ENCODE peak calls at places on chromosomes 11 and 22, in seven cellular contexts. B is dorsolateral prefrontal cortex, A is upper lobe of left lung, J is endothelial cell, G is uterus, Y is astrocyte of the spinal cord, W is progenitor cell of endocrine pancreas. S is an unnamed sample.
A peak's percentile ranks its signal among the peaks of the same experiment; 100 is the strongest.

GRCh38 chr11:12200359-12201015 is 90.1 kb downstream of the MICAL2 start:
- DNase-seq in B (no peak), A (no peak), J (no peak), G (peak; percentile 43), Y (peak; percentile 72), W (no peak), S (no peak)

GRCh38 chr11:70745451-70745850 is 347.1 kb downstream of the CTTN start:
- DNase-seq in B (no peak), A (no peak), J (no peak), G (no peak), Y (no peak), W (no peak), S (no peak)

GRCh38 chr11:96267490-96268010 is 75.4 kb downstream of the MAML2 start:
- DNase-seq in B (no peak), A (no peak), J (no peak), G (no peak), Y (no peak), W (no peak), S (no peak)

GRCh38 chr11:69249641-69250502 is 44.1 kb upstream of the MYEOV start:
- DNase-seq in B (no peak), A (peak; percentile 79), J (no peak), G (no peak), Y (peak; percentile 40), W (no peak), S (no peak)

GRCh38 chr11:117799634-117800033 is 2.6 kb upstream of the DSCAML1 start:
- DNase-seq in B (no peak), A (no peak), J (no peak), G (no peak), Y (no peak), W (no peak), S (no peak)

GRCh38 chr11:10192036-10192435 is 102.0 kb downstream of the SBF2 start:
- DNase-seq in B (no peak), A (no peak), J (no peak), G (no peak), Y (no peak), W (no peak), S (no peak)

GRCh38 chr22:48644108-48644507 is 1183.6 kb downstream of the BRD1 start:
- DNase-seq in B (no peak), A (no peak), J (no peak), G (no peak), Y (no peak), W (no peak), S (no peak)

GRCh38 chr22:50264946-50265669 is 3.6 kb upstream of the MAPK12 start:
- DNase-seq in B (no peak), A (peak; percentile 63), J (no peak), G (no peak), Y (no peak), W (no peak), S (no peak)

GRCh38 chr22:19115628-19116027 is 6.6 kb downstream of the DGCR2 start:
- DNase-seq in B (peak; percentile 50), A (no peak), J (no peak), G (no peak), Y (no peak), W (no peak), S (no peak)

GRCh38 chr11:71114124-71114851 is 138.1 kb downstream of the SHANK2 start:
- DNase-seq in B (peak; percentile 54), A (no peak), J (no peak), G (no peak), Y (no peak), W (no peak), S (no peak)

GRCh38 chr11:74689666-74690065 is 41.6 kb downstream of the CHRDL2 start:
- DNase-seq in B (no peak), A (no peak), J (no peak), G (no peak), Y (peak; percentile 70), W (no peak), S (no peak)

GRCh38 chr22:37533995-37534394 is 14.8 kb upstream of the CARD10 start:
- DNase-seq in B (no peak), A (no peak), J (no peak), G (no peak), Y (peak; percentile 83), W (no peak), S (no peak)

GRCh38 chr11:22832315-22833041 is 2.9 kb upstream of the SVIP start:
- DNase-seq in B (no peak), A (no peak), J (no peak), G (no peak), Y (no peak), W (no peak), S (no peak)

GRCh38 chr11:66639066-66639813 is 737 bp downstream of the RBM4 start:
- DNase-seq in B (no peak), A (no peak), J (peak; percentile 20), G (no peak), Y (peak; percentile 49), W (no peak), S (no peak)

GRCh38 chr22:33756508-33756949 is 163.7 kb downstream of the LARGE1 start:
- DNase-seq in B (no peak), A (no peak), J (no peak), G (no peak), Y (no peak), W (no peak), S (no peak)

GRCh38 chr22:47225931-47226633 is 463.6 kb downstream of the TBC1D22A start:
- DNase-seq in B (no peak), A (no peak), J (no peak), G (no peak), Y (no peak), W (peak; percentile 2), S (no peak)

GRCh38 chr22:24728790-24729637 is 45.5 kb downstream of the PIWIL3 start:
- DNase-seq in B (peak; percentile 75), A (no peak), J (peak; percentile 33), G (peak; percentile 52), Y (peak; percentile 54), W (no peak), S (peak; percentile 11)

GRCh38 chr11:43988040-43988793 is 45.8 kb downstream of the C11orf96 start:
- DNase-seq in B (no peak), A (no peak), J (no peak), G (no peak), Y (peak; percentile 48), W (no peak), S (no peak)

GRCh38 chr11:101723371-101723770 is 139.6 kb upstream of the TRPC6 start:
- DNase-seq in B (no peak), A (no peak), J (no peak), G (no peak), Y (no peak), W (no peak), S (no peak)

DNA sequence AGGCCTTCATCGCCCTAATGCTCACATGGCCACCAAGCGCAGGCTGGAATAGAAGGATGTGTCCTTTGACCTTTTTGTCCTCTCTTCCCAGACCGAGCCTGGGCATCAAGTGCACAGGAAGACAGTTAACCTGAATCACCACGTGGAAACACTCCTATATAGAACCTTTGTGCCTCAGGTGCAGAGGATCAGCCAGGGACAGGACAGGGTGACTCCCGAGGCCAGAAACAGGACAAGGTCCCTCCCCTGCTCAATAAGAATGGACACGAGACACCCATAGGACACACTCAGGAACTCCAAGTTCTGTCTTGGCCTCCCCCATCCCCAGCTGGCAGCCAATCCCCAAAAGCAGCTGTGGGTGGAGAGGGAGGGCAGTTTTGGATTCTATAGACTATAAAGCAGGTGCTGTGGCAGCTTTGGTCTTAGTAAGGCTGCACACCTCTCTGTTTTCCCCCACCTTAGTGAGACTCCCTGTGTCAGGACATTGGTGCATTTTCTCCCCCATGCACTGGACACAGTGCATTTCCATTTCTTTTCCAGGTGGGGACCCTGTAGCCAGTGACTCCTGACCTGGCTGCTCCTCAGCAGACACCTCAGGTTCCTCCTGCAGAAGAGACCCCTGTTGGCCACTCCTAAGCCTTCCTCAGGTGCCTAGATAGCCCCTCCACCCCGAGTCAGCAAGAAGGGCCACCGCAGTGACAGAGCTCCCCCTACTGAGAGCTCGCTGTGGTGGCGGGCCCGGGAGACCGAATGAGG is 43.6 kb upstream of the POU2AF1 start:
- DNase-seq in B (peak; percentile 57), A (peak; percentile 35), J (peak; percentile 78), G (peak; percentile 58), Y (peak; percentile 23), W (peak; percentile 76), S (peak; percentile 48)
- TF ChIP-seq CTCF in B (peak; percentile 82), A (peak; percentile 63), J (peak; percentile 41), G (peak; percentile 55), Y (peak; percentile 74), W (peak; percentile 93), S (peak; percentile 69)

GRCh38 chr11:7415537-7415817 is 69.8 kb upstream of the OLFML1 start:
- DNase-seq in B (no peak), A (no peak), J (no peak), G (no peak), Y (no peak), W (no peak), S (no peak)

GRCh38 chr11:7414729-7415536 is 70.4 kb upstream of the OLFML1 start:
- DNase-seq in B (no peak), A (no peak), J (no peak), G (no peak), Y (no peak), W (no peak), S (no peak)

GRCh38 chr11:7416080-7416479 is 69.2 kb upstream of the OLFML1 start:
- DNase-seq in B (no peak), A (no peak), J (no peak), G (no peak), Y (no peak), W (no peak), S (no peak)

GRCh38 chr11:7417328-7417727 is 68.0 kb upstream of the OLFML1 start:
- DNase-seq in B (no peak), A (no peak), J (no peak), G (no peak), Y (no peak), W (no peak), S (no peak)

GRCh38 chr11:7413961-7414728 is 71.2 kb upstream of the OLFML1 start:
- DNase-seq in B (no peak), A (no peak), J (no peak), G (no peak), Y (no peak), W (no peak), S (no peak)
- TF ChIP-seq CTCF in B (no peak), A (no peak), J (no peak), G (no peak), Y (no peak), W (peak; percentile 9), S (no peak)

DNA sequence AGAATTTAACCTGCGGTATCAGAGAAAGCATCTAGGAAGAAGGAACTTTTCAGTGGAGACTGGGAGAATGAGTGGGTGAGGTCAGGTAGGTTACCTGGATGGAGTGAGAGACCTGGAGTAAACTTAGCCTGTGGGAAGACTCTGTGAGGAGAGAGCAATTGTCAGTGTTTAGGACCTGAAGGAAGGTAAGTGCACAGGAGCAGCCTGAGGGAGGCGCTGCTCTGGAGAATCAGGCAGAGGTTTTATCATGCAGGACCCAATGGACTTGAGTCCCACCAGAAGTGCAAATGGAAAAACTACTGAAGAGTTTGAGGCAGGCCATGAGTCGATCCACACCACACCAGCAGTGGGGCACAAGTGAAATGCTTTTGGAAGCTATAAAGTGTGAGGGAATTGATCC is 10.6 kb upstream of the IFTAP start:
- DNase-seq in B (no peak), A (no peak), J (no peak), G (no peak), Y (no peak), W (no peak), S (no peak)
- TF ChIP-seq CTCF in B (no peak), A (no peak), J (no peak), G (no peak), Y (no peak), W (no peak), S (no peak)

GRCh38 chr11:36037031-36037430 is 93.2 kb downstream of the LDLRAD3 start:
- DNase-seq in B (no peak), A (peak; percentile 5), J (no peak), G (no peak), Y (peak; percentile 47), W (no peak), S (no peak)

GRCh38 chr11:36044636-36045035 is 100.8 kb downstream of the LDLRAD3 start:
- DNase-seq in B (no peak), A (no peak), J (no peak), G (no peak), Y (no peak), W (no peak), S (no peak)

GRCh38 chr11:36041988-36042606 is 98.2 kb downstream of the LDLRAD3 start:
- DNase-seq in B (no peak), A (no peak), J (no peak), G (no peak), Y (peak; percentile 30), W (no peak), S (no peak)
- TF ChIP-seq CTCF in B (peak; percentile 61), A (peak; percentile 38), J (peak; percentile 45), G (peak; percentile 31), Y (peak; percentile 64), W (peak; percentile 47), S (peak; percentile 56)

S was measured in neural crest cell.